ENCODE peak calls at places on chromosomes 1 and 21, in four cellular contexts. T, A, J and N are unnamed samples.

GRCh38 chr1:79259390-79260336 is 253.1 kb upstream of the ADGRL4 start:
- DNase-seq in A (peak; percentile 27), T (peak; percentile 75), J (no peak), N (peak; percentile 9)

GRCh38 chr1:102742426-102742825 is 365.9 kb downstream of the COL11A1 start:
- DNase-seq in J (no peak), A (no peak), T (peak; percentile 38), N (no peak)

GRCh38 chr1:189220750-189221149 is 1256.9 kb downstream of the BRINP3 start:
- DNase-seq in T (no peak), A (no peak), J (no peak), N (no peak)

GRCh38 chr21:34202553-34203332 is 129.4 kb downstream of the MRPS6 start:
- DNase-seq in T (no peak), A (peak; percentile 73), J (peak; percentile 42), N (no peak)

GRCh38 chr1:29372108-29372507 is 135.8 kb downstream of the PTPRU start:
- DNase-seq in A (no peak), J (no peak), T (no peak), N (no peak)

GRCh38 chr1:41632788-41633575 is 148.5 kb upstream of the EDN2 start:
- DNase-seq in A (no peak), J (no peak), T (no peak), N (no peak)

GRCh38 chr1:3505161-3505560 is 50.7 kb downstream of the ARHGEF16 start:
- DNase-seq in T (no peak), J (peak; percentile 75), A (no peak), N (no peak)

GRCh38 chr1:67853704-67854103 is 20.4 kb upstream of the GNG12 start:
- DNase-seq in A (peak; percentile 95), T (peak; percentile 89), J (peak; percentile 59), N (no peak)

GRCh38 chr1:21257431-21258135 is 32.7 kb downstream of the ECE1 start:
- DNase-seq in A (no peak), T (no peak), J (no peak), N (no peak)

GRCh38 chr1:174153085-174153824 is 6.1 kb upstream of the RABGAP1L start:
- DNase-seq in T (no peak), J (no peak), A (no peak), N (peak; percentile 53)

GRCh38 chr1:50251592-50252165 is 143.0 kb downstream of the ELAVL4 start:
- DNase-seq in A (peak; percentile 15), J (no peak), T (no peak), N (peak; percentile 59)

GRCh38 chr21:46322351-46323226 is 1.1 kb downstream of the C21orf58 start:
- DNase-seq in A (peak; percentile 47), T (peak; percentile 51), J (peak; percentile 56), N (no peak)

GRCh38 chr1:208455821-208456220 is 211.6 kb upstream of the PLXNA2 start:
- DNase-seq in T (peak; percentile 2), A (peak; percentile 35), J (no peak), N (no peak)

GRCh38 chr1:110084226-110085078 is 14.0 kb upstream of the ALX3 start:
- DNase-seq in J (peak; percentile 84), T (peak; percentile 53), A (peak; percentile 61), N (peak; percentile 38)

GRCh38 chr1:110086959-110087358 is 16.5 kb upstream of the ALX3 start:
- DNase-seq in A (no peak), T (no peak), J (no peak), N (no peak)

GRCh38 chr1:110082477-110082876 is 12.0 kb upstream of the ALX3 start:
- DNase-seq in T (no peak), J (no peak), A (no peak), N (no peak)

GRCh38 chr1:110085666-110086065 is 15.2 kb upstream of the ALX3 start:
- DNase-seq in J (no peak), A (peak; percentile 44), T (no peak), N (no peak)

DNA sequence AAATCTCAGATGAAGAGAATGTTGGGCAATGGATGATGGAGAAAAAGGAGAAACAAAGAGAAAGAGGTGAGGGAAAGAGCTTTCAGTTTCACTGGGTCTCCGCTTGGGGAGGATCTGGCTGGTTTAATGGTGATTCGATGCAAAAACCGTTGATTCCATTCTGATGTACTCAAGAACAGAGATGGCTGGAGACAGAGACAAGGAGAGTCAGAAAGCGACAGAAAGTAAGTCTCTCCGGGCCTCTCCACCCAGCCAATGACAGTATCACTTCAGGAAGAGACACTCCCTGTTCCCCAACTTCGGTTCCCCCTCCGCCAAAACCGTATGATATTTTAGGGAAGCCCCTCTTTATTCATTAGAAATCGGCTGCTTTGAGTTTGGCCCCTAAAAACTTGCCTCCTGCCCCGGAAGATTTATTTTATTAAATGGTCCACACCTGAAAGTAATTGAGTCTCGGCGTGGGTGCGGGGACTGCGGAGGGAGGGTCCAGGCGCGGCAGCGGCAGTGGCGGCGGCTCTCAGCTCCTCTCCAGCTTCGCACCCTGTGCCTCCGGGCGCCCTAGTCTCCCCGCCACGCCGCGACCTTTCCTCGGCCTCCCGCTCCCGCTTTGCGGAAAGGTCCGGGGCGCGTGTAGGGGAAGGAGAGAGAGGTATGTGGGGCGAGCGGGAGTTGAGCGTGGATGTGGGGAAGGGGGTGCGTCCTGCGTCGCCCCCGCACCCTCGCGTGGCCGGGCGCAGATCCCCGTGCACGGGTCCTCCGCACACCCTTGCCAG is 13.2 kb upstream of the ALX3 start:
- DNase-seq in T (no peak), A (peak; percentile 39), J (no peak), N (no peak)
- H3K4me3 ChIP-seq in T (no peak overlapping the region), A (peak overlapping the region; percentile 24), J (peak overlapping the region; percentile 64), N (peak overlapping the region; percentile 65)

GRCh38 chr1:169893645-169894423 is at the start of gene SCYL3:
- DNase-seq in J (peak; percentile 94), A (peak; percentile 97), T (peak; percentile 99), N (peak; percentile 95)
- TF ChIP-seq CTCF in J (no peak), A (no peak), T (no peak), N (no peak)

GRCh38 chr1:149883598-149884247 is 15.6 kb upstream of the BOLA1 start:
- DNase-seq in A (no peak), T (no peak), J (no peak), N (no peak)
- H3K4me3 ChIP-seq in A (peak overlapping the region; percentile 82), T (no peak overlapping the region), J (no peak overlapping the region), N (peak overlapping the region; percentile 26)

GRCh38 chr1:220485131-220485530 is 42.8 kb upstream of the MARK1 start:
- DNase-seq in T (no peak), J (no peak), A (no peak), N (no peak)
- TF ChIP-seq CTCF in T (no peak), J (no peak), A (no peak), N (no peak)

GRCh38 chr1:203278087-203278884 is 27.0 kb upstream of the BTG2 start:
- DNase-seq in T (peak; percentile 61), A (peak; percentile 53), J (peak; percentile 92), N (no peak)
- H3K4me3 ChIP-seq in T (peak overlapping the region; percentile 4), A (no peak overlapping the region), J (no peak overlapping the region), N (no peak overlapping the region)

DNA sequence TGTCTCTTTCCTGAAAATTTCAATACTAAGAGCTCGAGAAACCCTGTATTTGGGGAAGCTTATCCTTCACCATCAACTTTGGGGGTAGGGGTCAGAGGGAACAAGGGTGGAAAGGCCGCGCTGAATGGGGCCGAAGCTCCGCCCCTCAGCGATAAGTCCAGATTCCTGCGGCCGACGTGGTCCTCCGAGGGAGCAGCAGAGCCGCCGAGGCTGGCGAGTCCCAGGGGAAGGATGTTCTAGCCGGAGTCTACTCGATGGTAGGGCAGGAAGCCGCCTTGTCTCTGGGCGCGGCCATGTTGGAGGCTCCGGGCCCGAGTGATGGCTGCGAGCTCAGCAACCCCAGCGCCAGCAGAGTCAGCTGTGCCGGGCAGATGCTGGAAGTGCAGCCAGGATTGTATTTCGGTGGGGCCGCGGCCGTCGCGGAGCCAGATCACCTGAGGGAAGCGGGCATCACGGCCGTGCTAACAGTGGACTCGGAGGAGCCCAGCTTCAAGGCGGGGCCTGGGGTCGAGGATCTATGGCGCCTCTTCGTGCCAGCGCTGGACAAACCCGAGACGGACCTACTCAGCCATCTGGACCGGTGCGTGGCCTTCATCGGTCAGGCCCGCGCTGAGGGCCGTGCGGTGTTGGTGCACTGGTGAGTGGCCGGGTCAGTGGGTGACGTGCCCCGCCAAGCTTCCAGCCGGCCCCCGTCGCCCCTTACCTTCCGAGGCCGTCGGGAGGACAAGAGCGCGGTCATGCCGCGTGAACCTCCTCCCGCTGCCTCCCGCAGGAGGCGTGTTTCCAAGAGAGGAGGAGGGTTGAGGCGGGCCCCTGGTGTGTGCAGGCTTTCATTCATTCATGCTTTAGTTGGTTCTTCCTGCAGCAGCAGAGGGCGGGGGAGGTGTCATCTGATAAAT is at the start of gene DUSP12:
- DNase-seq in A (peak; percentile 97), J (peak; percentile 97), T (peak; percentile 98), N (peak; percentile 91)
- TF ChIP-seq CTCF in A (peak; percentile 28), J (no peak), T (no peak), N (peak; percentile 52)